ENCODE peak calls at places on chromosomes 7 and 10, in four cellular contexts. H is HepG2, D is K562, J is GM12878. U is an unnamed sample.

GRCh38 chr7:112150823-112151641 is 55.2 kb downstream of the DOCK4 start:
- DNase-seq in H (no peak), D (no peak), J (no peak), U (no peak)

GRCh38 chr10:58952747-58953466 is 223.5 kb upstream of the PHYHIPL start:
- DNase-seq in H (peak), D (peak), J (peak), U (peak)

GRCh38 chr7:105830405-105831218 is 45.8 kb downstream of the ATXN7L1 start:
- DNase-seq in H (peak), D (no peak), J (no peak), U (peak)

GRCh38 chr10:119543814-119544642 is 1.5 kb upstream of the RGS10 start:
- DNase-seq in H (no peak), D (no peak), J (no peak), U (no peak)

GRCh38 chr10:89653410-89653828 is 8.4 kb upstream of the PANK1 start:
- DNase-seq in H (peak), D (no peak), J (peak), U (no peak)

GRCh38 chr10:110652475-110653118 is 8.5 kb downstream of the RBM20 start:
- DNase-seq in H (no peak), D (no peak), J (no peak), U (no peak)

GRCh38 chr7:75572396-75572795 is 80.3 kb downstream of the SPDYE5 start:
- DNase-seq in H (no peak), D (no peak), J (no peak), U (no peak)

GRCh38 chr7:16586081-16586874 is 59.3 kb downstream of the ANKMY2 start:
- DNase-seq in H (no peak), D (no peak), J (no peak), U (no peak)

GRCh38 chr10:102233997-102234396 is 7.3 kb downstream of the PITX3 start:
- DNase-seq in H (no peak), D (no peak), J (no peak), U (no peak)

GRCh38 chr7:48548667-48549066 is 375.7 kb upstream of the CDC14C start:
- DNase-seq in H (no peak), D (no peak), J (no peak), U (no peak)

GRCh38 chr7:48811071-48811470 is 113.3 kb upstream of the CDC14C start:
- DNase-seq in H (no peak), D (no peak), J (no peak), U (no peak)

GRCh38 chr7:135160098-135160857 is 10.2 kb downstream of the CYREN start:
- DNase-seq in H (no peak), D (peak), J (no peak), U (peak)

GRCh38 chr10:125011171-125011925 is 69.4 kb downstream of the ZRANB1 start:
- DNase-seq in H (no peak), D (no peak), J (no peak), U (no peak)

GRCh38 chr10:75565286-75566251 is 134.1 kb downstream of the LRMDA start:
- DNase-seq in H (peak), D (no peak), J (peak), U (no peak)
- TF ChIP-seq MYC in H (no peak), D (no peak), J (no peak), U (no peak)

DNA sequence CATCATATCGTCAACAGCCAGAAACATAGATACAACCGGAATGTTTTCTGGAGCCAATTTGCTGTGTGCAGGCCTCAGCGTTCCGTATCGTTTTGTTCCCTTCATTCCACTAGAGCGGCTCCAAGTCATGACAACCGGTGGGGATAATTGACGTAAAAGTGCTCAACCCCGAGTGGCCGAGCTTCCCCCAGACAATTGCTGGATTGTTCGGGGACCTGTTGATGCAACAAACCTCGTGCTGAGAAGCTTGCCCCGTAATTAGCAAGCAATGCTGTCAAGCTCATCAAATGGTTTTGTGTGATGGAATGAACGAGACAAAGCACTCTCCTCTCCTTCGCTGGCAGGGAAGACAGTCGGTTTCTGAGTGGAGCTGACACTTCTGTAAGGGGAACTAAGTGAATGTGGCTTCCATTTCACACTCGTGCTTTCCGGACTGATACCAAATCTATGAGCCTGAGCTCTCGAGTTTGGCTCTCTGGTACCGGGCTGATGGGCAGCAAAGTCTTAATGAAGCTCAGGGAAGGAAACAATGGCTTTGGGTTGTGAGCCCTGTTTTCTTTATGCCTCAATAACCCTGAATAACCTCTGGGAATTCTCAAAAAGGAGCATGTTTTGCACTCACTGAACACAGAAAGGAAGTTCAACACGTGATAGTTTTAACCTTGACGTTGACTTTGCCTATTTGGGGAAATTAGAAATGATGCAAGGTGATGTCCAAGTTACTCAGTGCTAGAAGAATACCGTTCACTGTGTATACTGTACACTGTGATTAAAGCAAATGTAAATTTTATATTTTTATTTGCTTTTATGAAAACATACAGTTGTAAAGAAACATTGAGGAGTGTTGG is 220.5 kb downstream of the BAMBI start:
- DNase-seq in H (no peak), D (no peak), J (no peak), U (no peak)
- TF ChIP-seq POLR2A in H (no peak), D (no peak), J (no peak), U (no peak)

GRCh38 chr7:139804571-139804970 is 24.5 kb upstream of the TBXAS1 start:
- DNase-seq in H (no peak), D (no peak), J (no peak), U (no peak)
- H3K9ac ChIP-seq in H (no peak), D (no peak), J (no peak), U (no peak)

GRCh38 chr7:26052721-26053120 is 99.3 kb upstream of the NFE2L3 start:
- DNase-seq in H (no peak), D (no peak), J (no peak), U (no peak)
- TF ChIP-seq MYC in H (no peak), D (no peak), J (no peak), U (no peak)

DNA sequence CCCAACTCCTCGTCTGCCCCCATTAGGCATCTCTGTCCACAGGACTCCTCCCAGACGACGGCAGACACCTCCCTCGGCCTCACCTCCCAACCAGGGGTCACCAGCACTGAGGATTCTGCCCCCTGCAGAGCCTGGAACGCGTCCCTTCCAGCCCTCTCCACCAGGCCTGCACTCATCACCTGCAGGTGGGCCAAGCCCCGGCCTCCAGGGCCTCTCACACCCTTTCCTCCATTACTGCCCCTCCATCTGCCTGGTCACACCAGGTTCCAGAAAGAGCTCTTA is 42.7 kb upstream of the PDGFA start:
- DNase-seq in H (no peak), D (no peak), J (no peak), U (no peak)
- TF ChIP-seq POLR2A in H (no peak), D (no peak), J (no peak), U (no peak)

GRCh38 chr10:45514283-45515270 is 140.6 kb downstream of the ALOX5 start:
- DNase-seq in H (peak), D (no peak), J (no peak), U (no peak)
- H3K9ac ChIP-seq in H (no peak), D (peak), J (no peak), U (no peak)

DNA sequence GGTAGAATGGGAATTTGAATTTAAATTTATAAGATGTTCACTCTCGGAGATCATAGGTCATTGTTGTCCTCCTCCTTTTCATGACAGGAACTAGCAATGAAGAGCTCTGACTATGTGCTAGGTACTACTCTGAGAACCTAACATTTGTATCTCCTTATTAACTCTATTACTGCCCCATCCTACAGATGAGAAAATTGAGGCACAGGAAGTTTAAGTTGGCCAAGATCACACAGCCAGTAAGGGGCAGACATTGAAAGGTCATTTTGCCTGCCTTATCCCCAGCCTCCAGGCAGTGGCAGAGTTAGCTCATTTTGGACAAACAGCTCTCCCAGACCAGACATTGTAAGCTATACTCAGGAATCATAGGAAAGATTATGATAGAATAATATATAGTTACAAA is 6.0 kb downstream of the SRGN start:
- DNase-seq in H (peak), D (peak), J (no peak), U (no peak)
- TF ChIP-seq MYC in H (no peak), D (no peak), J (no peak), U (no peak)

U was measured in endothelial cell of umbilical vein.